ENCODE peak calls at places on chromosome 15, in nine cellular contexts. M is psoas muscle, T is K562, Q is PC-3, D is MM.1S, P is HepG2, F is colonic mucosa, G is suprapubic skin, W is ovary. N is an unnamed sample. For H3K4me1, the result is how much of the 10 kb centered on the place peaks cover.

GRCh38 chr15:75206803-75207617 is 5.3 kb downstream of the C15orf39 start:
- DNase-seq in M (peak), T (no peak), Q (no peak), D (no peak), P (no peak), F (no peak), G (no peak), W (no peak), N (no peak)

GRCh38 chr15:34737379-34737928 is 17.3 kb downstream of the GJD2 start:
- DNase-seq in M (no peak), T (no peak), Q (no peak), D (no peak), P (no peak), F (no peak), G (no peak), W (no peak), N (no peak)

GRCh38 chr15:64105113-64105704 is 9.4 kb downstream of the SNX1 start:
- DNase-seq in M (no peak), T (no peak), Q (no peak), D (no peak), P (no peak), F (peak), G (no peak), W (no peak), N (peak)

GRCh38 chr15:99429681-99430081 is 136.1 kb upstream of the MEF2A start:
- DNase-seq in M (no peak), T (no peak), Q (no peak), D (no peak), P (no peak), F (no peak), G (peak), W (peak), N (no peak)

GRCh38 chr15:58469432-58470353 is 37.9 kb downstream of the LIPC start:
- DNase-seq in M (no peak), T (no peak), Q (peak), D (no peak), P (peak), F (peak), G (no peak), W (no peak), N (no peak)

GRCh38 chr15:84112025-84112424 is 123.5 kb upstream of the GOLGA6L4 start:
- DNase-seq in M (no peak), T (no peak), Q (peak), D (no peak), P (no peak), F (no peak), G (no peak), W (no peak), N (no peak)

GRCh38 chr15:76994001-76994400 is 925 bp upstream of the PSTPIP1 start:
- DNase-seq in M (peak), T (no peak), Q (peak), D (no peak), P (no peak), F (no peak), G (peak), W (peak), N (no peak)

GRCh38 chr15:68795298-68795848 is 25.3 kb downstream of the ANP32A start:
- DNase-seq in M (peak), T (no peak), Q (no peak), D (peak), P (no peak), F (peak), G (peak), W (peak), N (peak)

GRCh38 chr15:67835349-67836133 is 4.3 kb downstream of the RNU6-1 start:
- DNase-seq in M (no peak), T (no peak), Q (no peak), D (no peak), P (no peak), F (no peak), G (no peak), W (no peak), N (no peak)

GRCh38 chr15:47586653-47587224 is 130.6 kb upstream of the SEMA6D start:
- DNase-seq in M (no peak), T (no peak), Q (peak), D (no peak), P (no peak), F (peak), G (no peak), W (no peak), N (no peak)

GRCh38 chr15:72797338-72797689 is 13.8 kb upstream of the ADPGK start:
- DNase-seq in M (no peak), T (no peak), Q (no peak), D (no peak), P (no peak), F (no peak), G (no peak), W (no peak), N (no peak)

GRCh38 chr15:63347074-63347859 is 34.4 kb downstream of the CA12 start:
- DNase-seq in M (no peak), T (no peak), Q (no peak), D (peak), P (no peak), F (no peak), G (no peak), W (no peak), N (no peak)

GRCh38 chr15:94229591-94230365 is 1.6 kb upstream of the MCTP2 start:
- DNase-seq in M (no peak), T (no peak), Q (peak), D (peak), P (no peak), F (no peak), G (no peak), W (no peak), N (no peak)

GRCh38 chr15:90571063-90571541 is 41.4 kb downstream of the CRTC3 start:
- DNase-seq in M (peak), T (peak), Q (peak), D (no peak), P (no peak), F (peak), G (no peak), W (no peak), N (peak)

GRCh38 chr15:55247766-55248427 is 41.7 kb downstream of the RAB27A start:
- DNase-seq in M (no peak), T (no peak), Q (no peak), D (no peak), P (no peak), F (no peak), G (no peak), W (no peak), N (no peak)

GRCh38 chr15:32956006-32956405 is 238.2 kb downstream of the GREM1 start:
- DNase-seq in M (no peak), T (peak), Q (peak), D (no peak), P (peak), F (no peak), G (no peak), W (no peak), N (no peak)

GRCh38 chr15:55774113-55774970 is 31.4 kb upstream of the PRTG start:
- DNase-seq in M (peak), T (peak), Q (peak), D (peak), P (peak), F (peak), G (no peak), W (peak), N (peak)

GRCh38 chr15:83871808-83872559 is 218.1 kb downstream of the ADAMTSL3 start:
- DNase-seq in M (no peak), T (peak), Q (peak), D (no peak), P (no peak), F (no peak), G (no peak), W (no peak), N (no peak)

GRCh38 chr15:40991355-40991754 is 38.1 kb downstream of the CHAC1 start:
- DNase-seq in M (no peak), T (no peak), Q (no peak), D (no peak), P (no peak), F (no peak), G (no peak), W (no peak), N (no peak)

GRCh38 chr15:47870300-47870955 is 153.1 kb downstream of the SEMA6D start:
- DNase-seq in M (no peak), T (no peak), Q (peak), D (no peak), P (no peak), F (no peak), G (no peak), W (no peak), N (no peak)

GRCh38 chr15:65812467-65812866 is 20.4 kb upstream of the DENND4A start:
- DNase-seq in M (no peak), T (no peak), Q (no peak), D (no peak), P (no peak), F (no peak), G (no peak), W (no peak), N (no peak)

GRCh38 chr15:60865507-60865906 is 363.6 kb downstream of the RORA start:
- DNase-seq in M (no peak), T (no peak), Q (no peak), D (no peak), P (no peak), F (no peak), G (no peak), W (no peak), N (no peak)

GRCh38 chr15:64979252-64979710 is 10.4 kb downstream of the SPG21 start:
- DNase-seq in M (no peak), T (no peak), Q (no peak), D (no peak), P (no peak), F (no peak), G (no peak), W (no peak), N (no peak)

GRCh38 chr15:31332020-31332680 is 5.5 kb downstream of the KLF13 start:
- DNase-seq in M (no peak), T (no peak), Q (no peak), D (no peak), P (no peak), F (no peak), G (no peak), W (no peak), N (no peak)
- H3K27ac ChIP-seq in M (no peak), T (no peak), Q (no peak), D (no peak), P (no peak), F (no peak), G (peak), W (no peak), N (peak)

DNA sequence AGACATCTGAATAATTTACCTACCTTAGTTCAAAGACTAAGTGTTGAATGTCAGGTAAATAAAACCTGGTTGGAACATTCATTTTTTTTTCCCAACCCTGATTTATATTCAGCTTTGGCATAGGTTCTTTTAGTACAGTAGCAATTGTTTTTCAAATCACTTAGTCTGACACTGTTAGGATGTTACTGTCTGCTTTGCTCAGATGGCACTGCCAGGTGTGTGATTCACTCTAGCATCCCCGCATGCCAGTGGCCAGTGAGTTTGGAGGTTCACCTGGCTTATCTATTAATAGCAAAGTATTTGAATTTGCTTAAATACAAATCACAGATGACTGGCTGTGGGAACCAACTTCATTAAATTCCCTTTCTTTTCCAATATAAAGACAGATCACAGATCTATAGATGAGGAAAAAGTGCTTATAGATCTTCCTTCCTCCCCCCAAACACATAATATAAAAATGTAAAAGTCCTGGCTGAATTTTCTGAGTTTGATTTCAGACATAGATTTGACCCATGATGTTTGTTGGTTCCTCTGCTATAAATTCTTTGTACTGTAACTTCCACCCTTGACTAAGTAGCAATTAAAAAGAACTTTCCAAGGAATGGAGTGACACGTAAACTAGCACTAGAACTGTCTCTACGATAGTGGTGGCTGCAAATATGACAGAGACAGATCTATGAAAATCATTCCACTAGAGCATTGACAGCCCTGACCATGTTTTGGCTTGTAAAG is 3.9 kb downstream of the THBS1 start:
- DNase-seq in M (no peak), T (no peak), Q (peak), D (no peak), P (no peak), F (no peak), G (no peak), W (no peak), N (no peak)
- H3K4me1 ChIP-seq in M (under half), T (under half), Q (under half), D (under half), P (half or more), F (under half), G (half or more), W (under half), N (under half)

GRCh38 chr15:92392462-92392861 is 1.2 kb upstream of the ST8SIA2 start:
- DNase-seq in M (no peak), T (no peak), Q (no peak), D (no peak), P (no peak), F (no peak), G (no peak), W (no peak), N (no peak)

GRCh38 chr15:92391640-92392039 is 2.0 kb upstream of the ST8SIA2 start:
- DNase-seq in M (no peak), T (no peak), Q (peak), D (peak), P (peak), F (no peak), G (no peak), W (no peak), N (no peak)

GRCh38 chr15:92393287-92393993 is at the start of gene ST8SIA2:
- DNase-seq in M (peak), T (no peak), Q (no peak), D (peak), P (no peak), F (peak), G (no peak), W (no peak), N (no peak)

GRCh38 chr15:92393994-92394326 is 279 bp downstream of the ST8SIA2 start:
- DNase-seq in M (no peak), T (no peak), Q (no peak), D (no peak), P (no peak), F (no peak), G (no peak), W (no peak), N (no peak)

GRCh38 chr15:92392966-92393286 is 755 bp upstream of the ST8SIA2 start:
- DNase-seq in M (no peak), T (no peak), Q (no peak), D (no peak), P (no peak), F (no peak), G (no peak), W (no peak), N (no peak)
- TF ChIP-seq CTCF in M (no peak), T (no peak), Q (no peak), D (no peak), P (no peak), F (no peak), G (no peak), W (no peak), N (no peak)

GRCh38 chr15:70316059-70316600 is 218.4 kb upstream of the TLE3 start:
- DNase-seq in M (no peak), T (no peak), Q (no peak), D (no peak), P (no peak), F (peak), G (no peak), W (no peak), N (no peak)

GRCh38 chr15:70315431-70315830 is 217.7 kb upstream of the TLE3 start:
- DNase-seq in M (no peak), T (no peak), Q (no peak), D (no peak), P (no peak), F (no peak), G (no peak), W (no peak), N (no peak)

GRCh38 chr15:70313099-70314017 is 215.6 kb upstream of the TLE3 start:
- DNase-seq in M (no peak), T (no peak), Q (no peak), D (no peak), P (no peak), F (peak), G (no peak), W (no peak), N (no peak)

GRCh38 chr15:70314652-70315051 is 216.9 kb upstream of the TLE3 start:
- DNase-seq in M (no peak), T (no peak), Q (no peak), D (no peak), P (no peak), F (no peak), G (no peak), W (no peak), N (no peak)

GRCh38 chr15:70314018-70314354 is 216.3 kb upstream of the TLE3 start:
- DNase-seq in M (no peak), T (no peak), Q (no peak), D (no peak), P (no peak), F (no peak), G (no peak), W (no peak), N (no peak)
- H3K27ac ChIP-seq in M (no peak), T (no peak), Q (no peak), D (no peak), P (no peak), F (no peak), G (no peak), W (no peak), N (no peak)

DNA sequence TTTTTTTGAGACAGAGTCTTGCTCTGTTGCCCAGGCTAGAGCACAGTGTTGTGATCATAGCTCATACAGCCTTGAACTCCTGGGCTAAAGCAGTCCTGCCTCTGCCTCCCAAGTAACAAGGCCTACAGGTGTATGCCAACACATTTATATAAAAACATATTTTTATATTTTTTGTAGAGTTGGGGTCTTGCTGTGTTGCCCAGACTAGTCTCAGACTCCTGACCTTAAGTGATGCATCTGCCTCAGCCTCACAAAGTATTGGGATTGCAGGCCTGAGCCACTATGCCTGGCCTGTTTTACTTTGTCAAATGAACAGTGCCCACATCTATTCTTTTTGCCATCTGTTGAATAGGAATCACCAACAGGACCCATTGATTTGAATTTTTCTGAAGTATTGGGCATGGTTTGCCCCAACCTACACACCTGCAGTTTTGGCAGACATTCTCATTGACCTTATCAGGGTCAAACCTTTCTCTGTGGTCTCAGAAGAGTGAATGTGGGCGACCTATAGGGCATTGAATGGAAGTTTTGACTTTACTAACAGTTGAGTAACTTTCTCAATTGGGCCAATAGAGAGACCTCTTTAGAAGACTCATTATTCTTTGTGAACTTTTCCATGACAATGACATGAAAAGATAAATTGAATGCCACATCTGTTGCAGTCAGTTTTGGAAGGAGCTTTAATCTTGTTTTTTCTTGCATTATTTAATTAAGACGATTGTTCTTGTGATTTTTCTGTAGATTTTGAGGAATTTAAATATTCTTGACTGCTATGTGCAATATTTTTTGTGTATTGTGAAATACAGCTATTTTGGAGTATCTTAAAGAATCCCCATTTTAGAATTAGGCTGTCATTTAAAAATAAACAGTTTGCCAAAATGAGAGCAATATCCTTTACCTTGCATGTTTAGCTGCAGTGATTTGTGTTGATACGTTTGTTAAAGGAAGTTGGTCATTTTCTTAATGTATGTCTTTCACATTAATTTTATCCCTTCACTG is 2.7 kb downstream of the IREB2 start:
- DNase-seq in M (no peak), T (no peak), Q (no peak), D (no peak), P (no peak), F (no peak), G (no peak), W (no peak), N (no peak)
- H3K4me1 ChIP-seq in M (under half), T (under half), Q (under half), D (under half), P (under half), F (under half), G (half or more), W (under half), N (under half)

GRCh38 chr15:79185199-79185598 is 94.6 kb upstream of the RASGRF1 start:
- DNase-seq in M (no peak), T (peak), Q (no peak), D (peak), P (no peak), F (no peak), G (no peak), W (no peak), N (peak)
- TF ChIP-seq CTCF in M (no peak), T (peak), Q (peak), D (peak), P (peak), F (no peak), G (no peak), W (no peak), N (no peak)